ENCODE peak calls at places on chromosomes 13 and 19, in nine cellular contexts. U is fibroblast of pulmonary artery; Y is lower leg skin; K is skeletal muscle cell; G is fibroblast of mammary gland; F is tibial nerve; D is glutamatergic neuron; H is HepG2; J is naive thymus-derived CD8-positive, alpha-beta T cell. A is an unnamed sample.

GRCh38 chr19:18253130-18253529 is 21.1 kb downstream of the IQCN start:
- DNase-seq in D (no peak), K (no peak), Y (no peak), F (no peak), J (no peak), U (no peak), H (no peak), G (no peak), A (no peak)

GRCh38 chr13:105997436-105998232 is 537.8 kb downstream of the EFNB2 start:
- DNase-seq in K (peak), H (no peak), U (peak), J (no peak), F (no peak), G (peak), Y (no peak), D (no peak), A (no peak)

GRCh38 chr13:75802161-75802560 is 166.0 kb downstream of the LMO7 start:
- DNase-seq in J (no peak), Y (no peak), D (no peak), H (no peak), U (no peak), K (no peak), G (no peak), F (no peak), A (no peak)

GRCh38 chr13:78608254-78608704 is 4.9 kb upstream of the POU4F1 start:
- DNase-seq in G (no peak), D (peak), F (no peak), Y (no peak), H (no peak), U (no peak), K (no peak), J (no peak), A (no peak)

GRCh38 chr13:94093652-94094310 is 385.7 kb downstream of the DCT start:
- DNase-seq in D (no peak), K (no peak), Y (no peak), J (no peak), U (no peak), G (peak), F (no peak), H (no peak), A (no peak)

GRCh38 chr19:46660008-46660517 is 919 bp downstream of the DACT3 start:
- DNase-seq in K (no peak), J (no peak), U (peak), F (no peak), H (no peak), G (no peak), D (peak), Y (no peak), A (no peak)

GRCh38 chr13:98482476-98483444 is 94.1 kb downstream of the STK24 start:
- DNase-seq in F (peak), D (no peak), J (no peak), G (peak), Y (peak), K (peak), H (no peak), U (peak), A (no peak)

GRCh38 chr13:77460195-77460594 is 75.3 kb upstream of the SCEL start:
- DNase-seq in H (no peak), D (no peak), F (peak), U (peak), G (peak), J (no peak), K (no peak), Y (peak), A (peak)

GRCh38 chr19:54889566-54889965 is 15.5 kb downstream of the FCAR start:
- DNase-seq in J (no peak), G (no peak), U (no peak), Y (no peak), F (no peak), D (no peak), H (no peak), K (no peak), A (no peak)

GRCh38 chr13:32007494-32007893 is 24.1 kb upstream of the FRY start:
- DNase-seq in Y (no peak), G (peak), K (no peak), U (no peak), D (no peak), J (no peak), H (no peak), F (no peak), A (no peak)

GRCh38 chr13:114059428-114059827 is 73.0 kb downstream of the RASA3 start:
- DNase-seq in H (no peak), D (no peak), J (no peak), K (no peak), F (no peak), Y (no peak), U (no peak), G (no peak), A (no peak)

A was measured in CD14-positive monocyte.